ENCODE peak calls at places on chromosome 6, in five cellular contexts. R is HL-60, M is K562, Q is Panc1, B is A549. J is an unnamed sample.

GRCh38 chr6:18441253-18441979 is 54.3 kb downstream of the RNF144B start:
- DNase-seq in R (no peak), M (no peak), Q (no peak), B (no peak), J (no peak)

GRCh38 chr6:13846841-13847240 is 32.5 kb upstream of the MCUR1 start:
- DNase-seq in R (no peak), M (peak), Q (no peak), B (peak), J (peak)

GRCh38 chr6:89464295-89464694 is 31.3 kb downstream of the ANKRD6 start:
- DNase-seq in R (no peak), M (no peak), Q (no peak), B (no peak), J (no peak)

GRCh38 chr6:42418739-42419138 is 33.0 kb downstream of the TRERF1 start:
- DNase-seq in R (no peak), M (no peak), Q (no peak), B (no peak), J (no peak)

GRCh38 chr6:11969092-11969491 is 43.0 kb upstream of the HIVEP1 start:
- DNase-seq in R (no peak), M (no peak), Q (no peak), B (no peak), J (no peak)

GRCh38 chr6:36979343-36979742 is 6.7 kb downstream of the MTCH1 start:
- DNase-seq in R (no peak), M (peak), Q (no peak), B (no peak), J (peak)

GRCh38 chr6:168133186-168133585 is 54.2 kb upstream of the FRMD1 start:
- DNase-seq in R (no peak), M (no peak), Q (no peak), B (no peak), J (no peak)

GRCh38 chr6:31877125-31877650 is 1.6 kb downstream of the SLC44A4 start:
- DNase-seq in R (no peak), M (no peak), Q (no peak), B (no peak), J (peak)

GRCh38 chr6:146990284-146990683 is 213.9 kb upstream of the STXBP5 start:
- DNase-seq in R (no peak), M (no peak), Q (no peak), B (no peak), J (no peak)

GRCh38 chr6:45991189-45991588 is 24.5 kb downstream of the CLIC5 start:
- DNase-seq in R (no peak), M (no peak), Q (no peak), B (no peak), J (no peak)

GRCh38 chr6:158170656-158171081 is 2.5 kb downstream of the GTF2H5 start:
- DNase-seq in R (no peak), M (no peak), Q (no peak), B (no peak), J (no peak)
- TF ChIP-seq REST in R (no peak), M (no peak), Q (no peak), B (no peak), J (no peak)

DNA sequence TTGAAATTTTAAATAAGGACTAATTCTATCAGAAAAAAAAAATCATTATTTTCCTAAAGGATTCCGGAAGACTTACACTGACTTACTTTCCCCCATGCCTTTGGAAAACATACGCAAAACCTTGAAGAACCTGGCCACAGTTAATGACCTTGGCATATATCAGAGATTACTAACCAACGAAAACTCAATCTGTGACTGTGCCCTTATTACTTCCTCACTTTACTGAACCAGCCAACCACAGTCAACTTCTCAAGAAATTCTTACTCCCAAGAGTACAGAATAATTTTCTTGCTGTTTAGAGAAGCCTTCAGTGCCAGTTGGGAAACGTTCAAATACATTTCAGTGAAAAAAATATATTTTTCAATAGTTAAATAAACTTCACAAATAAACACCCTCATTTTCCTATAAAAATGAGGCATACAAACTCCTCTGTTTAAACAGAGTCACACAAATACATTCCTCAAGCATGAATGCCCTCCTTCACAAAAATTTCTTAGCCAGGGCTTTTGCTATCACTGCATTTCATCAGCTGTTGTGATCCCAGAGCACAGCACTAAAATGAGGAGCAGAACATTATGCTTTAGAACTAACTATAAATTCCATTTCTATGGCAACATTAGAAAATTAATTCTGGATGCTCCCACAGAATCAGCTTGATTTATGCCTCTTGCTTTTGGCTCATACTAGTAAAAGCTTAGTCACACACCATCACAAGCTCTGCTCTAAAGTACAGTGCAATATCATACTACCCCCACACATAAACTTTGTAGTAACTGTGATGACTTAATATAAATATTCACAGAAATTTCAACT is 117.6 kb downstream of the DST start:
- DNase-seq in R (no peak), M (no peak), Q (peak), B (no peak), J (no peak)
- TF ChIP-seq REST in R (no peak), M (no peak), Q (no peak), B (no peak), J (no peak)

DNA sequence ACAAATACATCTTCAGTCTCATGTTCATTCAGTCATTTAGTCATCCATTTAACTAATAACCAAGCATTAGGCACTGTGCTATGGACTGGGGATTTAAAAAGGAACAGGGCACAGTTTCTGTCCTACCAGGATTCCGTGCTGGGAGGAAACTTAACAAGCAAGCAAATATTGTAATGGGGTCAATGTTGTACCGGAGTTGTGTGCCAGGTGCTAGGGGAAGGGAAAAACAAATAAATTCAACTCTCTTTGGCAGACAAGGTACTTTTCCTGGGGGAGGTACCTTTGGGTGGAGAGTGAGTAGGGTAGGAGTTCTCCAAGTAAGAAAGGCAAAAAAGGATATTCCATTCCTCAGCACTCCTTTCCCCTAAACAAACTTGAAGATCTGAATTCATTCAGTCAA is 90.3 kb downstream of the OLIG3 start:
- DNase-seq in R (no peak), M (no peak), Q (no peak), B (no peak), J (no peak)
- TF ChIP-seq REST in R (no peak), M (no peak), Q (no peak), B (no peak), J (no peak)

GRCh38 chr6:30463651-30464618 is 25.4 kb upstream of the HLA-E start:
- DNase-seq in R (peak), M (no peak), Q (no peak), B (no peak), J (no peak)
- TF ChIP-seq REST in R (no peak), M (no peak), Q (no peak), B (no peak), J (no peak)

DNA sequence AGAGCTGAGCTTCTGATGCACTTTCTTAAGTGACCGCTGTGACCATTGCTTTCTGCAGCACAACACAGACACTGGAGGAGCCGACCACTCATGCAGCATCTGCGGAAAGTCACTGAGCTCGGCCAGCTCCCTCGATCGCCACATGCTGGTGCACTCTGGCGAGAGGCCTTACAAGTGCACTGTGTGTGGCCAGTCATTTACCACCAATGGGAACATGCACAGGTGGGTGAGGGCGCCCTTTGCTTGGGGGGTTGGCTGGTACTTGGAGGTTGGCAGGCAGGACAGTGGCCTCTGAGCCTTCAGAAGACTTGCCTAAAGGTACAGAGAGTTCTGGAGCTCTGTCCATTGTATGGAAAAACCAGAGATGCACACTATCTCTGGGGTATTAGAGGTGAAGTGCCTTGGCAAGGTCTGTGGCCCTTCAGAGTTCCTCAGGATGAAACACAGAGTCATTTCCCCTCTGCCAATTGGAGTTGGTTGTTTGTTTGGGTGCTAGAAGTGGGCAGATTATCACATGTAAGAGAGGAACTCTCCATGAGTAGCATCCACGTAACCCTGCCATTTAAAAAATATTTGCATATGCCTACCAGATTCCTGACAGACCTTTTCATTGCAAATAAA is 81.5 kb downstream of the RREB1 start:
- DNase-seq in R (no peak), M (no peak), Q (no peak), B (no peak), J (no peak)
- TF ChIP-seq REST in R (no peak), M (no peak), Q (no peak), B (no peak), J (no peak)

DNA sequence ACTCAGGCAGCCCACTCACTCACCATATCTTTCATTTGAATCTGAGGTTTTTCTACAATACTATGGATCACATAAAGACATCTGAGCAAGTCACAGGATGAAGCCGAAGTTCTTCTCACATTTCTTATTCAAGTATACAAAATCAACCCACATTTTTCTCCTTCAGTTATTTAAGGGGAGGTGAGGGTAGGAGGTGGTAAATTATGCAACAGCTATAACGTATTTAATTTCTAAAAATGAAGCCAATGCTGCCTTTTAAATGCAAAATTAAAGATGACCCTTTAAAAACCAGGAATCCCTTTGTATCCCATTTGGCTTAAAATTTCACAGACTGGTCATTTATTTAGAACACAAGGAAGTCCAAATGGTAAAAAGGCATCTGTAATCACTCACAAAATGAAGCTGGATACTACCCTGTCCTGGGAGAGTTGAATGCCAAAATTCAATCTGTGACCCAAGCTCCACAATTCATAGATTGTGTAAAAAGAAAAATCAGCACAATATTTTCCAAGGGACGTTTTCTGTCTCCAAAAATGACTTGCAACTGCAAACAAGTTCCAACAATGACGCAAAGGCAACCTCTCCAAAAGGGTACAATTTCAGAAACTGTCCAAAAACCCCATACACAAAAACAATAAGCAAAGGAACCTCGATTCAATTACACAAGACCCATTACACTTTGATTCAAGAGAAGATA is 48.8 kb downstream of the EPB41L2 start:
- DNase-seq in R (no peak), M (no peak), Q (no peak), B (no peak), J (no peak)
- TF ChIP-seq REST in R (no peak), M (no peak), Q (no peak), B (no peak), J (no peak)

GRCh38 chr6:25369450-25370086 is 90.4 kb downstream of the CARMIL1 start:
- DNase-seq in R (no peak), M (no peak), Q (no peak), B (no peak), J (no peak)
- TF ChIP-seq REST in R (no peak), M (no peak), Q (no peak), B (no peak), J (no peak)

GRCh38 chr6:119445666-119446622 is 96.4 kb upstream of the MAN1A1 start:
- DNase-seq in R (no peak), M (no peak), Q (no peak), B (no peak), J (no peak)

GRCh38 chr6:119443993-119444641 is 94.6 kb upstream of the MAN1A1 start:
- DNase-seq in R (no peak), M (no peak), Q (no peak), B (no peak), J (no peak)

GRCh38 chr6:119440953-119441352 is 91.4 kb upstream of the MAN1A1 start:
- DNase-seq in R (no peak), M (no peak), Q (no peak), B (no peak), J (no peak)

GRCh38 chr6:119444642-119445557 is 95.3 kb upstream of the MAN1A1 start:
- DNase-seq in R (no peak), M (peak), Q (no peak), B (no peak), J (no peak)

DNA sequence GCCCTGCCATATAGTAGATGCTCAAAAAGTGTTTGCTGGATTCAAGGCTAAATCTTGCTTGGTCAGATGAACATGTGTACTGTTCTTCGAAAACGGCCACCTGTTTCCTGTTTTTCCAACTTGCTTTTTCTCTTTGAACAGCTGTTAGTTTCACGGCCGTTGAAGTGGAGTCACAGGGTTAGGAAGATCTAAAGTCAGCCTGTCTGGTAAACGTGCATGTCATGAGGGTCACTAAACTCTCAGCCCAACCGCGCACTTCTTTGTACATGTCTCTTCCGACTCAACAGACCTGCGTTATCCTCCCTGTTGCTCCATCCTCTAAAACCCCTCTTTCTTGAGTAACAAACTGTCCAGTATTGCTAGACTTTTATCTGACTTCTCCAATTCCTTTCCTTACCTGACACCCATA is 93.2 kb upstream of the MAN1A1 start:
- DNase-seq in R (no peak), M (no peak), Q (no peak), B (no peak), J (no peak)
- TF ChIP-seq REST in R (no peak), M (no peak), Q (no peak), B (no peak), J (no peak)